ENCODE peak calls at places on chromosomes 5 and 9, in four cellular contexts. Y is HL-60, E is D341Med, P is lower leg skin. M is an unnamed sample.

GRCh38 chr5:83197326-83197725 is 120.0 kb downstream of the XRCC4 start:
- DNase-seq in Y (no peak), E (no peak), P (no peak), M (no peak)

GRCh38 chr9:21770877-21771560 is 31.4 kb upstream of the MTAP start:
- DNase-seq in Y (no peak), E (no peak), P (no peak), M (no peak)

GRCh38 chr5:116573279-116573616 is 1.4 kb downstream of the SEMA6A start:
- DNase-seq in Y (no peak), E (peak), P (no peak), M (peak)

GRCh38 chr5:159402871-159403270 is 72.6 kb upstream of the IL12B start:
- DNase-seq in Y (no peak), E (no peak), P (no peak), M (no peak)

GRCh38 chr9:82124090-82124489 is 135.5 kb downstream of the SPATA31D1 start:
- DNase-seq in Y (no peak), E (no peak), P (no peak), M (no peak)

GRCh38 chr5:20615888-20616563 is 628.0 kb upstream of the CDH18 start:
- DNase-seq in Y (no peak), E (no peak), P (no peak), M (no peak)

GRCh38 chr9:3507395-3508077 is 18.3 kb downstream of the RFX3 start:
- DNase-seq in Y (peak), E (no peak), P (no peak), M (no peak)

GRCh38 chr5:39992617-39993203 is 567.9 kb upstream of the DAB2 start:
- DNase-seq in Y (no peak), E (no peak), P (no peak), M (no peak)

GRCh38 chr9:138037140-138037539 is 159.6 kb downstream of the CACNA1B start:
- DNase-seq in Y (no peak), E (no peak), P (no peak), M (no peak)

GRCh38 chr5:36162810-36163486 is 11.0 kb downstream of the SKP2 start:
- DNase-seq in Y (no peak), E (no peak), P (no peak), M (no peak)

GRCh38 chr5:42985129-42986037 is 54.7 kb downstream of the ANXA2R start:
- DNase-seq in Y (no peak), E (no peak), P (no peak), M (no peak)

GRCh38 chr5:130529716-130530485 is 625.6 kb downstream of the CHSY3 start:
- DNase-seq in Y (no peak), E (no peak), P (no peak), M (no peak)

GRCh38 chr5:126676195-126676624 is 75.5 kb downstream of the PHAX start:
- DNase-seq in Y (no peak), E (peak), P (peak), M (peak)

GRCh38 chr9:94734054-94734754 is 7.7 kb downstream of the AOPEP start:
- DNase-seq in Y (peak), E (no peak), P (no peak), M (no peak)

GRCh38 chr5:83718195-83718825 is 2.3 kb downstream of the HAPLN1 start:
- DNase-seq in Y (no peak), E (peak), P (no peak), M (no peak)

GRCh38 chr5:137615171-137615775 is 116.1 kb upstream of the SPOCK1 start:
- DNase-seq in Y (no peak), E (no peak), P (no peak), M (no peak)

M was measured in uterus.